ENCODE peak calls at places on chromosomes 12 and 14, in eight cellular contexts. One of them, this sample, is unnamed.

GRCh38 chr12:46483572-46484395 is 111.2 kb upstream of the SLC38A2 start:
- ATAC-seq in upper lobe of left lung: no peak
- ATAC-seq in Panc1: no peak
- ATAC-seq in HCT116: no peak
- ATAC-seq in HepG2: peak
- ATAC-seq in GM23338: peak
- ATAC-seq in K562: peak
- ATAC-seq in GM12878: no peak
- ATAC-seq in this sample: peak

GRCh38 chr12:101713059-101713682 is 15.7 kb downstream of the CHPT1 start:
- ATAC-seq in upper lobe of left lung: peak
- ATAC-seq in Panc1: peak
- ATAC-seq in HCT116: no peak
- ATAC-seq in HepG2: peak
- ATAC-seq in GM23338: no peak
- ATAC-seq in K562: peak
- ATAC-seq in GM12878: no peak
- ATAC-seq in this sample: peak

GRCh38 chr12:98514984-98515367 is 414 bp upstream of the TMPO start:
- ATAC-seq in upper lobe of left lung: no peak
- ATAC-seq in Panc1: no peak
- ATAC-seq in HCT116: peak
- ATAC-seq in HepG2: peak
- ATAC-seq in GM23338: no peak
- ATAC-seq in K562: peak
- ATAC-seq in GM12878: no peak
- ATAC-seq in this sample: peak

GRCh38 chr12:68198490-68199086 is 27.0 kb downstream of the IL26 start:
- ATAC-seq in upper lobe of left lung: no peak
- ATAC-seq in Panc1: no peak
- ATAC-seq in HCT116: no peak
- ATAC-seq in HepG2: no peak
- ATAC-seq in GM23338: no peak
- ATAC-seq in K562: no peak
- ATAC-seq in GM12878: no peak
- ATAC-seq in this sample: no peak

GRCh38 chr14:104752735-104753527 is at the start of gene SIVA1:
- ATAC-seq in upper lobe of left lung: peak
- ATAC-seq in Panc1: peak
- ATAC-seq in HCT116: peak
- ATAC-seq in HepG2: peak
- ATAC-seq in GM23338: peak
- ATAC-seq in K562: peak
- ATAC-seq in GM12878: peak
- ATAC-seq in this sample: peak

GRCh38 chr14:72801841-72802587 is 91.9 kb downstream of the DPF3 start:
- ATAC-seq in upper lobe of left lung: no peak
- ATAC-seq in Panc1: no peak
- ATAC-seq in HCT116: peak
- ATAC-seq in HepG2: no peak
- ATAC-seq in GM23338: no peak
- ATAC-seq in K562: no peak
- ATAC-seq in GM12878: no peak
- ATAC-seq in this sample: no peak

GRCh38 chr14:68790656-68791077 is 2.2 kb downstream of the ZFP36L1 start:
- ATAC-seq in upper lobe of left lung: no peak
- ATAC-seq in Panc1: no peak
- ATAC-seq in HCT116: no peak
- ATAC-seq in HepG2: no peak
- ATAC-seq in GM23338: no peak
- ATAC-seq in K562: no peak
- ATAC-seq in GM12878: no peak
- ATAC-seq in this sample: no peak

GRCh38 chr12:94272280-94272679 is 123.9 kb downstream of the PLXNC1 start:
- ATAC-seq in upper lobe of left lung: no peak
- ATAC-seq in Panc1: no peak
- ATAC-seq in HCT116: no peak
- ATAC-seq in HepG2: no peak
- ATAC-seq in GM23338: no peak
- ATAC-seq in K562: no peak
- ATAC-seq in GM12878: peak
- ATAC-seq in this sample: no peak

GRCh38 chr14:105187935-105188524 is 6.9 kb upstream of the NUDT14 start:
- ATAC-seq in upper lobe of left lung: peak
- ATAC-seq in Panc1: no peak
- ATAC-seq in HCT116: peak
- ATAC-seq in HepG2: no peak
- ATAC-seq in GM23338: peak
- ATAC-seq in K562: no peak
- ATAC-seq in GM12878: no peak
- ATAC-seq in this sample: no peak

GRCh38 chr12:124764870-124765570 is 98.6 kb downstream of the SCARB1 start:
- ATAC-seq in upper lobe of left lung: no peak
- ATAC-seq in Panc1: no peak
- ATAC-seq in HCT116: no peak
- ATAC-seq in HepG2: no peak
- ATAC-seq in GM23338: no peak
- ATAC-seq in K562: no peak
- ATAC-seq in GM12878: no peak
- ATAC-seq in this sample: peak

GRCh38 chr12:132887513-132888341 is at the start of gene CHFR:
- ATAC-seq in upper lobe of left lung: peak
- ATAC-seq in Panc1: peak
- ATAC-seq in HCT116: no peak
- ATAC-seq in HepG2: peak
- ATAC-seq in GM23338: peak
- ATAC-seq in K562: peak
- ATAC-seq in GM12878: peak
- ATAC-seq in this sample: peak

GRCh38 chr14:39682000-39682399 is 249.8 kb upstream of the FBXO33 start:
- ATAC-seq in upper lobe of left lung: no peak
- ATAC-seq in Panc1: no peak
- ATAC-seq in HCT116: no peak
- ATAC-seq in HepG2: no peak
- ATAC-seq in GM23338: no peak
- ATAC-seq in K562: no peak
- ATAC-seq in GM12878: no peak
- ATAC-seq in this sample: no peak

GRCh38 chr12:67813509-67813908 is 165.0 kb downstream of the DYRK2 start:
- ATAC-seq in upper lobe of left lung: no peak
- ATAC-seq in Panc1: no peak
- ATAC-seq in HCT116: no peak
- ATAC-seq in HepG2: no peak
- ATAC-seq in GM23338: no peak
- ATAC-seq in K562: no peak
- ATAC-seq in GM12878: no peak
- ATAC-seq in this sample: no peak

GRCh38 chr12:77120695-77121094 is 55.3 kb upstream of the E2F7 start:
- ATAC-seq in upper lobe of left lung: no peak
- ATAC-seq in Panc1: no peak
- ATAC-seq in HCT116: no peak
- ATAC-seq in HepG2: no peak
- ATAC-seq in GM23338: no peak
- ATAC-seq in K562: no peak
- ATAC-seq in GM12878: no peak
- ATAC-seq in this sample: no peak

GRCh38 chr14:63342381-63342780 is 23.6 kb upstream of the GPHB5 start:
- ATAC-seq in upper lobe of left lung: no peak
- ATAC-seq in Panc1: no peak
- ATAC-seq in HCT116: no peak
- ATAC-seq in HepG2: no peak
- ATAC-seq in GM23338: no peak
- ATAC-seq in K562: no peak
- ATAC-seq in GM12878: no peak
- ATAC-seq in this sample: no peak

GRCh38 chr14:92925446-92925845 is 2.5 kb downstream of the CHGA start:
- ATAC-seq in upper lobe of left lung: no peak
- ATAC-seq in Panc1: no peak
- ATAC-seq in HCT116: no peak
- ATAC-seq in HepG2: no peak
- ATAC-seq in GM23338: no peak
- ATAC-seq in K562: no peak
- ATAC-seq in GM12878: no peak
- ATAC-seq in this sample: no peak

GRCh38 chr14:92924247-92924646 is 1.3 kb downstream of the CHGA start:
- ATAC-seq in upper lobe of left lung: no peak
- ATAC-seq in Panc1: peak
- ATAC-seq in HCT116: no peak
- ATAC-seq in HepG2: peak
- ATAC-seq in GM23338: peak
- ATAC-seq in K562: no peak
- ATAC-seq in GM12878: peak
- ATAC-seq in this sample: no peak

GRCh38 chr14:92922155-92922735 is 705 bp upstream of the CHGA start:
- ATAC-seq in upper lobe of left lung: no peak
- ATAC-seq in Panc1: no peak
- ATAC-seq in HCT116: no peak
- ATAC-seq in HepG2: no peak
- ATAC-seq in GM23338: no peak
- ATAC-seq in K562: no peak
- ATAC-seq in GM12878: no peak
- ATAC-seq in this sample: no peak

GRCh38 chr14:92923744-92924103 is 774 bp downstream of the CHGA start:
- ATAC-seq in upper lobe of left lung: no peak
- ATAC-seq in Panc1: no peak
- ATAC-seq in HCT116: no peak
- ATAC-seq in HepG2: no peak
- ATAC-seq in GM23338: peak
- ATAC-seq in K562: no peak
- ATAC-seq in GM12878: no peak
- ATAC-seq in this sample: no peak

GRCh38 chr14:92922883-92923743 is at the start of gene CHGA:
- ATAC-seq in upper lobe of left lung: peak
- ATAC-seq in Panc1: no peak
- ATAC-seq in HCT116: peak
- ATAC-seq in HepG2: peak
- ATAC-seq in GM23338: peak
- ATAC-seq in K562: peak
- ATAC-seq in GM12878: peak
- ATAC-seq in this sample: peak
- TF ChIP-seq POLR2AphosphoS5 in upper lobe of left lung: no peak
- TF ChIP-seq POLR2AphosphoS5 in Panc1: no peak
- TF ChIP-seq POLR2AphosphoS5 in HCT116: no peak
- TF ChIP-seq POLR2AphosphoS5 in HepG2: no peak
- TF ChIP-seq POLR2AphosphoS5 in GM23338: peak
- TF ChIP-seq POLR2AphosphoS5 in K562: no peak
- TF ChIP-seq POLR2AphosphoS5 in GM12878: no peak
- TF ChIP-seq POLR2AphosphoS5 in this sample: no peak

GRCh38 chr14:81400202-81400678 is at the start of gene STON2:
- ATAC-seq in upper lobe of left lung: no peak
- ATAC-seq in Panc1: no peak
- ATAC-seq in HCT116: peak
- ATAC-seq in HepG2: no peak
- ATAC-seq in GM23338: no peak
- ATAC-seq in K562: peak
- ATAC-seq in GM12878: no peak
- ATAC-seq in this sample: peak

GRCh38 chr14:81402123-81402495 is 2.0 kb upstream of the STON2 start:
- ATAC-seq in upper lobe of left lung: no peak
- ATAC-seq in Panc1: no peak
- ATAC-seq in HCT116: no peak
- ATAC-seq in HepG2: no peak
- ATAC-seq in GM23338: no peak
- ATAC-seq in K562: peak
- ATAC-seq in GM12878: no peak
- ATAC-seq in this sample: no peak

GRCh38 chr14:81398196-81398891 is 1.8 kb downstream of the STON2 start:
- ATAC-seq in upper lobe of left lung: no peak
- ATAC-seq in Panc1: no peak
- ATAC-seq in HCT116: no peak
- ATAC-seq in HepG2: no peak
- ATAC-seq in GM23338: no peak
- ATAC-seq in K562: no peak
- ATAC-seq in GM12878: no peak
- ATAC-seq in this sample: no peak

GRCh38 chr14:81401420-81402122 is 1.4 kb upstream of the STON2 start:
- ATAC-seq in upper lobe of left lung: peak
- ATAC-seq in Panc1: no peak
- ATAC-seq in HCT116: peak
- ATAC-seq in HepG2: no peak
- ATAC-seq in GM23338: no peak
- ATAC-seq in K562: no peak
- ATAC-seq in GM12878: no peak
- ATAC-seq in this sample: peak

GRCh38 chr14:81400852-81401251 is 728 bp upstream of the STON2 start:
- ATAC-seq in upper lobe of left lung: peak
- ATAC-seq in Panc1: no peak
- ATAC-seq in HCT116: peak
- ATAC-seq in HepG2: no peak
- ATAC-seq in GM23338: peak
- ATAC-seq in K562: peak
- ATAC-seq in GM12878: no peak
- ATAC-seq in this sample: peak
- TF ChIP-seq POLR2AphosphoS5 in upper lobe of left lung: peak
- TF ChIP-seq POLR2AphosphoS5 in Panc1: no peak
- TF ChIP-seq POLR2AphosphoS5 in HCT116: no peak
- TF ChIP-seq POLR2AphosphoS5 in HepG2: no peak
- TF ChIP-seq POLR2AphosphoS5 in GM23338: no peak
- TF ChIP-seq POLR2AphosphoS5 in K562: no peak
- TF ChIP-seq POLR2AphosphoS5 in GM12878: no peak
- TF ChIP-seq POLR2AphosphoS5 in this sample: no peak

DNA sequence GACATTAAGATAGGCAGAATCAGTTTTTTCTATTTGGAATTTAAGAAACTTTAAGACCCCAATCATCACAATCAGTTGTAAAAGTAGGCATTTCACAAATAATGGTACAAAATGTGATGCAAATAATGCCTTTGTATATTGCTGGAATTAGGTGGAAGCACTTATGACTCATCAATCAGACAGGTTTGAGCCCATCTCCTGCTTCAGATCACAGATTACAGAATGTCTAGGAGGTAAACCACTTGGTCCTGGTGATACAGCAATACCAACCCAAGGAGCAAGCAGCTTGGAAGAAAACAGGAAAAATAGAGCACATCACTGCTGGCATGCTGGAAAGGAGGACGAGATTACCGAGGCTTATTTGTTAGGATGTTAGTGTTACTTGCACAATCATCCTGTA is 57.6 kb downstream of the C12orf56 start:
- ATAC-seq in upper lobe of left lung: no peak
- ATAC-seq in Panc1: no peak
- ATAC-seq in HCT116: no peak
- ATAC-seq in HepG2: no peak
- ATAC-seq in GM23338: no peak
- ATAC-seq in K562: no peak
- ATAC-seq in GM12878: no peak
- ATAC-seq in this sample: no peak
- TF ChIP-seq POLR2AphosphoS5 in upper lobe of left lung: no peak
- TF ChIP-seq POLR2AphosphoS5 in Panc1: no peak
- TF ChIP-seq POLR2AphosphoS5 in HCT116: no peak
- TF ChIP-seq POLR2AphosphoS5 in HepG2: no peak
- TF ChIP-seq POLR2AphosphoS5 in GM23338: no peak
- TF ChIP-seq POLR2AphosphoS5 in K562: no peak
- TF ChIP-seq POLR2AphosphoS5 in GM12878: no peak
- TF ChIP-seq POLR2AphosphoS5 in this sample: no peak

GRCh38 chr12:103599274-103599673 is 12.2 kb downstream of the STAB2 start:
- ATAC-seq in upper lobe of left lung: no peak
- ATAC-seq in Panc1: no peak
- ATAC-seq in HCT116: no peak
- ATAC-seq in HepG2: no peak
- ATAC-seq in GM23338: no peak
- ATAC-seq in K562: no peak
- ATAC-seq in GM12878: no peak
- ATAC-seq in this sample: no peak

GRCh38 chr12:103596981-103597380 is 9.9 kb downstream of the STAB2 start:
- ATAC-seq in upper lobe of left lung: no peak
- ATAC-seq in Panc1: no peak
- ATAC-seq in HCT116: no peak
- ATAC-seq in HepG2: no peak
- ATAC-seq in GM23338: no peak
- ATAC-seq in K562: no peak
- ATAC-seq in GM12878: no peak
- ATAC-seq in this sample: no peak

GRCh38 chr12:103600967-103601728 is 14.1 kb downstream of the STAB2 start:
- ATAC-seq in upper lobe of left lung: no peak
- ATAC-seq in Panc1: no peak
- ATAC-seq in HCT116: no peak
- ATAC-seq in HepG2: no peak
- ATAC-seq in GM23338: no peak
- ATAC-seq in K562: no peak
- ATAC-seq in GM12878: no peak
- ATAC-seq in this sample: no peak
- TF ChIP-seq POLR2AphosphoS5 in upper lobe of left lung: no peak
- TF ChIP-seq POLR2AphosphoS5 in Panc1: no peak
- TF ChIP-seq POLR2AphosphoS5 in HCT116: no peak
- TF ChIP-seq POLR2AphosphoS5 in HepG2: no peak
- TF ChIP-seq POLR2AphosphoS5 in GM23338: no peak
- TF ChIP-seq POLR2AphosphoS5 in K562: no peak
- TF ChIP-seq POLR2AphosphoS5 in GM12878: no peak
- TF ChIP-seq POLR2AphosphoS5 in this sample: no peak